ENCODE peak calls at places on chromosomes 3 and 15, in seven cellular contexts. Y, O, L, W, M, T and K are unnamed samples. For H3K4me1 and H3K9me2, the result is how much of the 10 kb centered on the place peaks cover.

GRCh38 chr3:156037356-156037755 is 83.0 kb upstream of the KCNAB1 start:
- DNase-seq in M (no peak), W (no peak), T (no peak), O (no peak), Y (no peak), L (no peak), K (no peak)

GRCh38 chr3:189967254-189967865 is 153.3 kb downstream of the P3H2 start:
- DNase-seq in W (peak), T (peak), O (peak), Y (peak), M (peak), L (peak), K (peak)

GRCh38 chr15:84909782-84910181 is 25.3 kb downstream of the SLC28A1 start:
- DNase-seq in M (no peak), O (no peak), T (no peak), W (no peak), L (no peak), Y (no peak), K (no peak)

GRCh38 chr3:132787616-132788015 is 65.4 kb upstream of the NPHP3 start:
- DNase-seq in O (peak), W (no peak), Y (no peak), T (no peak), M (no peak), L (peak), K (no peak)

GRCh38 chr3:132399054-132399929 is 18.0 kb upstream of the DNAJC13 start:
- DNase-seq in M (peak), W (peak), Y (peak), L (peak), O (peak), T (peak), K (peak)

GRCh38 chr3:11495948-11496557 is 147.7 kb downstream of the VGLL4 start:
- DNase-seq in W (no peak), O (no peak), Y (no peak), T (no peak), L (no peak), M (no peak), K (peak)

GRCh38 chr15:48696627-48697312 is 51.3 kb upstream of the FBN1 start:
- DNase-seq in L (no peak), O (peak), M (no peak), W (no peak), Y (peak), T (no peak), K (peak)

GRCh38 chr3:156626104-156626503 is 48.3 kb upstream of the TIPARP start:
- DNase-seq in W (peak), O (no peak), L (peak), M (peak), Y (peak), T (no peak), K (no peak)

GRCh38 chr15:25894371-25894902 is 31.3 kb upstream of the ATP10A start:
- DNase-seq in Y (peak), L (no peak), M (no peak), T (no peak), W (no peak), O (peak), K (no peak)

GRCh38 chr3:185216587-185216918 is 37.3 kb downstream of the EHHADH start:
- DNase-seq in W (no peak), L (no peak), M (no peak), Y (no peak), T (no peak), O (no peak), K (peak)

GRCh38 chr3:195337747-195338146 is 66.8 kb upstream of the XXYLT1 start:
- DNase-seq in O (no peak), W (no peak), M (no peak), T (no peak), L (no peak), Y (no peak), K (peak)

GRCh38 chr15:43276563-43277200 is 10.0 kb upstream of the TGM5 start:
- DNase-seq in T (no peak), M (no peak), L (no peak), O (no peak), Y (no peak), W (no peak), K (no peak)

GRCh38 chr3:34016925-34017592 is 218.6 kb downstream of the PDCD6IP start:
- DNase-seq in O (no peak), W (no peak), T (no peak), L (no peak), M (peak), Y (no peak), K (no peak)

GRCh38 chr3:161371441-161372320 is at the start of gene SPTSSB:
- DNase-seq in O (peak), Y (peak), L (peak), T (peak), W (peak), M (no peak), K (peak)

GRCh38 chr15:100769043-100769974 is 110.3 kb upstream of the ALDH1A3 start:
- DNase-seq in M (no peak), W (no peak), Y (no peak), L (no peak), O (no peak), T (peak), K (no peak)

GRCh38 chr3:85090495-85090894 is 131.7 kb downstream of the CADM2 start:
- DNase-seq in W (no peak), M (no peak), T (no peak), L (no peak), O (no peak), Y (no peak), K (peak)

GRCh38 chr15:67127925-67128324 is 62.5 kb downstream of the SMAD3 start:
- DNase-seq in O (peak), Y (peak), L (peak), M (no peak), W (peak), T (no peak), K (no peak)

GRCh38 chr3:12351145-12351544 is 62.3 kb downstream of the PPARG start:
- DNase-seq in W (no peak), O (peak), T (no peak), M (no peak), Y (no peak), L (no peak), K (no peak)

GRCh38 chr3:80215191-80215590 is 447.4 kb upstream of the ROBO1 start:
- DNase-seq in M (no peak), Y (no peak), W (no peak), L (no peak), O (no peak), T (no peak), K (peak)

GRCh38 chr3:117016359-117016758 is 306.8 kb downstream of the TUSC7 start:
- DNase-seq in O (no peak), W (no peak), M (no peak), Y (no peak), L (peak), T (no peak), K (peak)

GRCh38 chr15:41024141-41024540 is 70.9 kb downstream of the CHAC1 start:
- DNase-seq in W (no peak), M (no peak), T (no peak), O (peak), Y (no peak), L (peak), K (no peak)

GRCh38 chr3:185332026-185332735 is 30.8 kb upstream of the MAP3K13 start:
- DNase-seq in W (no peak), L (no peak), O (peak), T (no peak), Y (peak), M (no peak), K (no peak)

GRCh38 chr3:195889843-195890407 is 18.4 kb downstream of the TNK2 start:
- DNase-seq in M (no peak), T (no peak), W (no peak), Y (no peak), O (no peak), L (no peak), K (peak)

GRCh38 chr3:196554205-196554604 is 14.1 kb downstream of the WDR53 start:
- DNase-seq in Y (no peak), M (peak), T (no peak), O (no peak), W (no peak), L (no peak), K (no peak)

GRCh38 chr3:70065666-70066253 is 66.2 kb downstream of the SAMMSON start:
- DNase-seq in Y (peak), T (peak), M (no peak), O (no peak), L (peak), W (no peak), K (peak)

GRCh38 chr15:101675796-101676582 is 23.8 kb upstream of the TM2D3 start:
- DNase-seq in M (no peak), O (peak), T (no peak), W (no peak), L (no peak), Y (peak), K (peak)

GRCh38 chr3:31760654-31761053 is 220.4 kb downstream of the OSBPL10 start:
- DNase-seq in L (no peak), M (no peak), W (no peak), T (no peak), Y (no peak), O (no peak), K (no peak)

GRCh38 chr3:120438971-120439370 is 11.8 kb downstream of the FSTL1 start:
- DNase-seq in L (peak), T (no peak), O (peak), Y (peak), W (no peak), M (no peak), K (no peak)

GRCh38 chr15:92074646-92075045 is 221.1 kb downstream of the SLCO3A1 start:
- DNase-seq in L (no peak), M (peak), O (peak), Y (no peak), T (no peak), W (peak), K (no peak)

GRCh38 chr3:112086857-112087524 is 802 bp downstream of the C3orf52 start:
- DNase-seq in T (no peak), W (peak), Y (peak), L (peak), O (peak), M (no peak), K (peak)

GRCh38 chr3:123383101-123384053 is 65.5 kb downstream of the ADCY5 start:
- DNase-seq in W (no peak), L (no peak), M (no peak), Y (peak), T (peak), O (peak), K (peak)

GRCh38 chr3:187961366-187961765 is 192.6 kb upstream of the LPP start:
- DNase-seq in Y (no peak), W (no peak), M (no peak), L (no peak), T (no peak), O (no peak), K (no peak)

GRCh38 chr3:42700366-42701288 is 2.0 kb downstream of the HHATL start:
- DNase-seq in W (no peak), T (peak), Y (no peak), L (no peak), M (no peak), O (no peak), K (no peak)

GRCh38 chr3:70108072-70108471 is 108.5 kb downstream of the SAMMSON start:
- DNase-seq in O (peak), M (peak), Y (peak), L (peak), W (no peak), T (peak), K (peak)

GRCh38 chr15:33067456-33067855 is 127.1 kb downstream of the FMN1 start:
- DNase-seq in W (no peak), L (no peak), T (no peak), O (peak), Y (peak), M (no peak), K (peak)

GRCh38 chr3:183427206-183428139 is 946 bp downstream of the MCF2L2 start:
- DNase-seq in W (no peak), Y (no peak), T (peak), L (no peak), M (no peak), O (no peak), K (peak)

GRCh38 chr3:167467848-167468611 is 5.8 kb downstream of the SERPINI2 start:
- DNase-seq in L (peak), Y (no peak), M (no peak), W (no peak), T (no peak), O (no peak), K (no peak)

GRCh38 chr15:101038327-101039003 is 119.3 kb downstream of the LRRK1 start:
- DNase-seq in L (no peak), T (no peak), M (no peak), O (no peak), W (no peak), Y (no peak), K (no peak)

GRCh38 chr3:39982665-39983357 is 173.4 kb downstream of the MYRIP start:
- DNase-seq in L (no peak), M (no peak), T (no peak), Y (peak), O (no peak), W (no peak), K (no peak)

GRCh38 chr3:132972333-132972732 is 65.9 kb upstream of the TMEM108 start:
- DNase-seq in L (no peak), Y (no peak), M (no peak), O (peak), W (no peak), T (no peak), K (no peak)

GRCh38 chr3:194274424-194275085 is 76.6 kb downstream of the CPN2 start:
- DNase-seq in L (no peak), O (peak), W (peak), T (no peak), Y (no peak), M (no peak), K (no peak)
- H3K4me1 ChIP-seq in L (half or more), O (under half), W (half or more), T (under half), Y (under half), M (under half), K (under half)

DNA sequence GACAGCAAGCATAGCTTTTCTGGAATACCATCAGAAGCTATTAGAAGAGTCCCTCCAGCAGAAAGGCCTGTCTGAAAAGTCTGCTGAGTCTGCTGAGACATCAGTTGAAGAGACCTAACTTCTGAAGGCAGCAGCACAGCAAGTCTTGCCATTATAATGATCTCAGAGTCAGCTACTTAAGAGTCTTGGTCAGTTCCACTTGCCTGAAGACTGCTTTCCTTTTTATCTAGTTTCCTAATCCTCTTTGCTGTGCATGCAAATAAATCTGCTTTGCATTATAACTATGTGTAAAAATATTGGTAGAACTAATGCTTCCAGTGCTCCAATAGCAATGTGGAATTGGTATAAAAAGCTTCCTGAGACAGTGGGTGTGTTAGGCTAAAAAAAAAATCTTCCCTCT is 34.9 kb upstream of the CPOX start:
- DNase-seq in T (no peak), O (no peak), L (no peak), M (no peak), Y (no peak), W (no peak), K (no peak)
- H3K9me2 ChIP-seq in T (under half), O (under half), L (under half), M (under half), Y (under half), W (under half), K (under half)

GRCh38 chr3:14823910-14824629 is 5.3 kb downstream of the FGD5 start:
- DNase-seq in Y (no peak), L (no peak), O (no peak), M (no peak), T (no peak), W (no peak), K (no peak)
- H3K27ac ChIP-seq in Y (no peak), L (no peak), O (no peak), M (no peak), T (no peak), W (no peak), K (no peak)

GRCh38 chr3:171807129-171807675 is 3.1 kb downstream of the PLD1 start:
- DNase-seq in W (no peak), O (no peak), L (no peak), M (no peak), Y (no peak), T (no peak), K (no peak)
- H3K4me1 ChIP-seq in W (half or more), O (under half), L (under half), M (under half), Y (half or more), T (under half), K (under half)